ENCODE peak calls at places on chromosomes 3 and 15, in six cellular contexts. One of them, this sample, is unnamed.

GRCh38 chr3:10459954-10460754 is 45.2 kb downstream of the ATP2B2 start:
- DNase-seq in H1: peak
- DNase-seq in IMR-90: peak
- DNase-seq in H9: peak
- DNase-seq in mesendoderm: peak
- DNase-seq in mesenchymal stem cell: peak
- DNase-seq in this sample: peak

GRCh38 chr3:122941233-122942206 is 86.0 kb downstream of the SEMA5B start:
- DNase-seq in H1: no peak
- DNase-seq in IMR-90: no peak
- DNase-seq in H9: no peak
- DNase-seq in mesendoderm: no peak
- DNase-seq in mesenchymal stem cell: peak
- DNase-seq in this sample: no peak

GRCh38 chr3:45690331-45691035 is 1.3 kb downstream of the SACM1L start:
- DNase-seq in H1: no peak
- DNase-seq in IMR-90: no peak
- DNase-seq in H9: no peak
- DNase-seq in mesendoderm: peak
- DNase-seq in mesenchymal stem cell: peak
- DNase-seq in this sample: no peak

GRCh38 chr3:48468329-48468731 is 21.8 kb downstream of the ATRIP start:
- DNase-seq in H1: no peak
- DNase-seq in IMR-90: no peak
- DNase-seq in H9: no peak
- DNase-seq in mesendoderm: no peak
- DNase-seq in mesenchymal stem cell: no peak
- DNase-seq in this sample: no peak

GRCh38 chr3:171685116-171685895 is 125.0 kb downstream of the PLD1 start:
- DNase-seq in H1: no peak
- DNase-seq in IMR-90: peak
- DNase-seq in H9: no peak
- DNase-seq in mesendoderm: no peak
- DNase-seq in mesenchymal stem cell: no peak
- DNase-seq in this sample: no peak

GRCh38 chr3:192923731-192924130 is 6.1 kb upstream of the MB21D2 start:
- DNase-seq in H1: no peak
- DNase-seq in IMR-90: no peak
- DNase-seq in H9: no peak
- DNase-seq in mesendoderm: no peak
- DNase-seq in mesenchymal stem cell: no peak
- DNase-seq in this sample: no peak

GRCh38 chr3:118850687-118851086 is 184.0 kb downstream of the IGSF11 start:
- DNase-seq in H1: no peak
- DNase-seq in IMR-90: no peak
- DNase-seq in H9: no peak
- DNase-seq in mesendoderm: peak
- DNase-seq in mesenchymal stem cell: no peak
- DNase-seq in this sample: no peak

GRCh38 chr3:171991166-171991565 is 48.2 kb upstream of the FNDC3B start:
- DNase-seq in H1: no peak
- DNase-seq in IMR-90: peak
- DNase-seq in H9: no peak
- DNase-seq in mesendoderm: no peak
- DNase-seq in mesenchymal stem cell: peak
- DNase-seq in this sample: no peak

GRCh38 chr3:11604139-11604895 is 39.4 kb downstream of the VGLL4 start:
- DNase-seq in H1: no peak
- DNase-seq in IMR-90: peak
- DNase-seq in H9: no peak
- DNase-seq in mesendoderm: no peak
- DNase-seq in mesenchymal stem cell: peak
- DNase-seq in this sample: no peak

GRCh38 chr3:123448503-123449091 is at the start of gene ADCY5:
- DNase-seq in H1: no peak
- DNase-seq in IMR-90: no peak
- DNase-seq in H9: peak
- DNase-seq in mesendoderm: peak
- DNase-seq in mesenchymal stem cell: peak
- DNase-seq in this sample: peak

GRCh38 chr3:111285691-111286090 is 214.1 kb downstream of the NECTIN3 start:
- DNase-seq in H1: no peak
- DNase-seq in IMR-90: no peak
- DNase-seq in H9: no peak
- DNase-seq in mesendoderm: no peak
- DNase-seq in mesenchymal stem cell: no peak
- DNase-seq in this sample: no peak

GRCh38 chr15:51947124-51947523 is 24.5 kb downstream of the LEO1 start:
- DNase-seq in H1: no peak
- DNase-seq in IMR-90: peak
- DNase-seq in H9: no peak
- DNase-seq in mesendoderm: no peak
- DNase-seq in mesenchymal stem cell: no peak
- DNase-seq in this sample: no peak

GRCh38 chr3:195715583-195716266 is 5.1 kb upstream of the MUC20 start:
- DNase-seq in H1: no peak
- DNase-seq in IMR-90: peak
- DNase-seq in H9: no peak
- DNase-seq in mesendoderm: no peak
- DNase-seq in mesenchymal stem cell: peak
- DNase-seq in this sample: no peak

GRCh38 chr15:63372753-63373152 is 8.9 kb downstream of the CA12 start:
- DNase-seq in H1: no peak
- DNase-seq in IMR-90: peak
- DNase-seq in H9: no peak
- DNase-seq in mesendoderm: no peak
- DNase-seq in mesenchymal stem cell: peak
- DNase-seq in this sample: no peak

GRCh38 chr3:141086188-141086587 is 35.0 kb downstream of the SPSB4 start:
- DNase-seq in H1: no peak
- DNase-seq in IMR-90: no peak
- DNase-seq in H9: no peak
- DNase-seq in mesendoderm: no peak
- DNase-seq in mesenchymal stem cell: no peak
- DNase-seq in this sample: no peak

GRCh38 chr3:136193273-136194043 is 2.7 kb downstream of the MSL2 start:
- DNase-seq in H1: no peak
- DNase-seq in IMR-90: no peak
- DNase-seq in H9: no peak
- DNase-seq in mesendoderm: peak
- DNase-seq in mesenchymal stem cell: peak
- DNase-seq in this sample: no peak

GRCh38 chr3:105866656-105867653 is 1.9 kb downstream of the CBLB start:
- DNase-seq in H1: no peak
- DNase-seq in IMR-90: peak
- DNase-seq in H9: no peak
- DNase-seq in mesendoderm: no peak
- DNase-seq in mesenchymal stem cell: peak
- DNase-seq in this sample: no peak
- H3K23ac ChIP-seq in H1: no peak
- H3K23ac ChIP-seq in IMR-90: peak
- H3K23ac ChIP-seq in H9: no peak
- H3K23ac ChIP-seq in mesendoderm: no peak
- H3K23ac ChIP-seq in mesenchymal stem cell: no peak
- H3K23ac ChIP-seq in this sample: no peak

GRCh38 chr15:66921319-66921718 is 144.1 kb upstream of the SMAD3 start:
- DNase-seq in H1: no peak
- DNase-seq in IMR-90: no peak
- DNase-seq in H9: no peak
- DNase-seq in mesendoderm: no peak
- DNase-seq in mesenchymal stem cell: no peak
- DNase-seq in this sample: no peak
- H3K23ac ChIP-seq in H1: no peak
- H3K23ac ChIP-seq in IMR-90: no peak
- H3K23ac ChIP-seq in H9: no peak
- H3K23ac ChIP-seq in mesendoderm: no peak
- H3K23ac ChIP-seq in mesenchymal stem cell: no peak
- H3K23ac ChIP-seq in this sample: no peak

GRCh38 chr3:49519916-49520385 is 34.3 kb upstream of the BSN start:
- DNase-seq in H1: no peak
- DNase-seq in IMR-90: no peak
- DNase-seq in H9: no peak
- DNase-seq in mesendoderm: no peak
- DNase-seq in mesenchymal stem cell: no peak
- DNase-seq in this sample: no peak

GRCh38 chr3:49513494-49514179 is 40.6 kb upstream of the BSN start:
- DNase-seq in H1: no peak
- DNase-seq in IMR-90: no peak
- DNase-seq in H9: no peak
- DNase-seq in mesendoderm: no peak
- DNase-seq in mesenchymal stem cell: no peak
- DNase-seq in this sample: no peak

GRCh38 chr3:49519266-49519665 is 35.0 kb upstream of the BSN start:
- DNase-seq in H1: no peak
- DNase-seq in IMR-90: no peak
- DNase-seq in H9: no peak
- DNase-seq in mesendoderm: no peak
- DNase-seq in mesenchymal stem cell: no peak
- DNase-seq in this sample: peak

GRCh38 chr3:49518441-49518840 is 35.8 kb upstream of the BSN start:
- DNase-seq in H1: no peak
- DNase-seq in IMR-90: no peak
- DNase-seq in H9: no peak
- DNase-seq in mesendoderm: no peak
- DNase-seq in mesenchymal stem cell: no peak
- DNase-seq in this sample: no peak

DNA sequence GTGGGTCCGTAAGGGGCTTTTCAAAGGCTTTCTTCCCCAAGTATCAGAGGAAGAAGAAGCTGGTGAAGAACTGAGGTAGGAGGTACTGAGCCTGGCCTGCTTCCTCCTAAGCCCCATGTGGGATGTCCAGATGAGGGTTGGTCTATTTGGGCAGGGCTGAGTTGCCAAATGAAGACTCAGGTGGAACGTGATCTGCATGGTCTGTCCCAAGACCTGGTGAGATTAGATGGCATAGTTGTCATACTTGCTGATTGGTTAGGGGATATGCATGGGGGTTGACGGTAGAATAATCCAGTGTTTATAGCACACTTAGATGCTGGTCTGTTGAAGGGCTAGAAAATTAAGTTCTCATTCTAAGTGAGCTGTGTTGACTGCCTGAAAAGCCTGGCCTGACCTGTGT is 36.3 kb upstream of the BSN start:
- DNase-seq in H1: no peak
- DNase-seq in IMR-90: no peak
- DNase-seq in H9: no peak
- DNase-seq in mesendoderm: no peak
- DNase-seq in mesenchymal stem cell: no peak
- DNase-seq in this sample: no peak
- H3K23ac ChIP-seq in H1: no peak
- H3K23ac ChIP-seq in IMR-90: no peak
- H3K23ac ChIP-seq in H9: no peak
- H3K23ac ChIP-seq in mesendoderm: no peak
- H3K23ac ChIP-seq in mesenchymal stem cell: no peak
- H3K23ac ChIP-seq in this sample: no peak

GRCh38 chr3:14127516-14128161 is 2.8 kb downstream of the TMEM43 start:
- DNase-seq in H1: no peak
- DNase-seq in IMR-90: no peak
- DNase-seq in H9: peak
- DNase-seq in mesendoderm: no peak
- DNase-seq in mesenchymal stem cell: no peak
- DNase-seq in this sample: no peak
- H3K23ac ChIP-seq in H1: no peak
- H3K23ac ChIP-seq in IMR-90: no peak
- H3K23ac ChIP-seq in H9: no peak
- H3K23ac ChIP-seq in mesendoderm: no peak
- H3K23ac ChIP-seq in mesenchymal stem cell: no peak
- H3K23ac ChIP-seq in this sample: no peak

GRCh38 chr15:60442763-60443162 is 36.2 kb downstream of the ICE2 start:
- DNase-seq in H1: no peak
- DNase-seq in IMR-90: peak
- DNase-seq in H9: no peak
- DNase-seq in mesendoderm: no peak
- DNase-seq in mesenchymal stem cell: no peak
- DNase-seq in this sample: no peak
- H3K23ac ChIP-seq in H1: no peak
- H3K23ac ChIP-seq in IMR-90: peak
- H3K23ac ChIP-seq in H9: no peak
- H3K23ac ChIP-seq in mesendoderm: no peak
- H3K23ac ChIP-seq in mesenchymal stem cell: no peak
- H3K23ac ChIP-seq in this sample: no peak

GRCh38 chr3:146196789-146197188 is 35.8 kb upstream of the PLOD2 start:
- DNase-seq in H1: no peak
- DNase-seq in IMR-90: no peak
- DNase-seq in H9: no peak
- DNase-seq in mesendoderm: no peak
- DNase-seq in mesenchymal stem cell: no peak
- DNase-seq in this sample: no peak
- H3K23ac ChIP-seq in H1: no peak
- H3K23ac ChIP-seq in IMR-90: no peak
- H3K23ac ChIP-seq in H9: no peak
- H3K23ac ChIP-seq in mesendoderm: no peak
- H3K23ac ChIP-seq in mesenchymal stem cell: no peak
- H3K23ac ChIP-seq in this sample: no peak

GRCh38 chr15:41605566-41605965 is 46.6 kb downstream of the TYRO3 start:
- DNase-seq in H1: no peak
- DNase-seq in IMR-90: no peak
- DNase-seq in H9: no peak
- DNase-seq in mesendoderm: peak
- DNase-seq in mesenchymal stem cell: no peak
- DNase-seq in this sample: no peak

GRCh38 chr15:41607033-41607432 is 48.0 kb downstream of the TYRO3 start:
- DNase-seq in H1: no peak
- DNase-seq in IMR-90: peak
- DNase-seq in H9: no peak
- DNase-seq in mesendoderm: no peak
- DNase-seq in mesenchymal stem cell: peak
- DNase-seq in this sample: no peak

GRCh38 chr15:41610048-41610447 is 50.2 kb upstream of the MGA start:
- DNase-seq in H1: no peak
- DNase-seq in IMR-90: no peak
- DNase-seq in H9: no peak
- DNase-seq in mesendoderm: no peak
- DNase-seq in mesenchymal stem cell: no peak
- DNase-seq in this sample: no peak

GRCh38 chr15:41603941-41604660 is 45.1 kb downstream of the TYRO3 start:
- DNase-seq in H1: peak
- DNase-seq in IMR-90: peak
- DNase-seq in H9: peak
- DNase-seq in mesendoderm: peak
- DNase-seq in mesenchymal stem cell: peak
- DNase-seq in this sample: peak

DNA sequence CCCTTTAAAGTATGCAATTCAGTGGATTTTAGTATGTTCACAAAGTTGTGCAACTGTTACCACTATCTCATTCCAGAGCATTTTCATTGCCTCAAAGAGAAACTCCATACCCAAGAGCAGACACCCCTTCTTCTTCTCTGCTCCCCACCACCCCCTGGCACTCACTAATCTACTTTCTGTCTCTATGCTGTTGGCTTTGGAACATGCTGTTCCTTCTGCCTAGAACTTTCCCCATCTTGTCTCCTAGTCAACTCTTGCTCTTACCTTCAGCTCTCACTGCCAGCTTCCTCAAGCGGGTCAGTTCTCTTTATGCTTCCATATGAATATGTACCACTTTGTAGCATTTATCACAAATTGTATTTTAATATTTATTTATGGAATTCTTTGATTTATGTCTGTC is 50.1 kb downstream of the TYRO3 start:
- DNase-seq in H1: no peak
- DNase-seq in IMR-90: no peak
- DNase-seq in H9: no peak
- DNase-seq in mesendoderm: no peak
- DNase-seq in mesenchymal stem cell: no peak
- DNase-seq in this sample: no peak
- H3K23ac ChIP-seq in H1: no peak
- H3K23ac ChIP-seq in IMR-90: no peak
- H3K23ac ChIP-seq in H9: no peak
- H3K23ac ChIP-seq in mesendoderm: no peak
- H3K23ac ChIP-seq in mesenchymal stem cell: no peak
- H3K23ac ChIP-seq in this sample: no peak

This sample was measured in neuronal stem cell.